ENCODE peak calls at places on chromosome 1, in eight cellular contexts. One of them, this sample, is unnamed.

GRCh38 chr1:230909974-230910754 is 41.8 kb upstream of the C1orf198 start:
- DNase-seq in fibroblast of villous mesenchyme: no peak
- DNase-seq in heart right ventricle: peak
- DNase-seq in foreskin fibroblast: no peak
- DNase-seq in esophagus squamous epithelium: no peak
- DNase-seq in choroid plexus epithelial cell: no peak
- DNase-seq in fibroblast of pulmonary artery: no peak
- DNase-seq in lower leg skin: no peak
- DNase-seq in this sample: no peak

GRCh38 chr1:55669308-55669707 is 454.1 kb upstream of the USP24 start:
- DNase-seq in heart right ventricle: no peak
- DNase-seq in esophagus squamous epithelium: no peak
- DNase-seq in fibroblast of pulmonary artery: peak
- DNase-seq in choroid plexus epithelial cell: peak
- DNase-seq in foreskin fibroblast: peak
- DNase-seq in lower leg skin: peak
- DNase-seq in fibroblast of villous mesenchyme: peak
- DNase-seq in this sample: peak

GRCh38 chr1:78274814-78275213 is 216.0 kb upstream of the PTGFR start:
- DNase-seq in heart right ventricle: no peak
- DNase-seq in esophagus squamous epithelium: no peak
- DNase-seq in lower leg skin: no peak
- DNase-seq in fibroblast of pulmonary artery: peak
- DNase-seq in foreskin fibroblast: no peak
- DNase-seq in fibroblast of villous mesenchyme: peak
- DNase-seq in choroid plexus epithelial cell: peak
- DNase-seq in this sample: peak

GRCh38 chr1:156894711-156895407 is 1.3 kb downstream of the PEAR1 start:
- DNase-seq in choroid plexus epithelial cell: peak
- DNase-seq in heart right ventricle: peak
- DNase-seq in fibroblast of pulmonary artery: peak
- DNase-seq in fibroblast of villous mesenchyme: peak
- DNase-seq in esophagus squamous epithelium: no peak
- DNase-seq in foreskin fibroblast: no peak
- DNase-seq in lower leg skin: no peak
- DNase-seq in this sample: no peak

GRCh38 chr1:153470707-153471106 is 10.3 kb upstream of the S100A7 start:
- DNase-seq in lower leg skin: no peak
- DNase-seq in fibroblast of villous mesenchyme: no peak
- DNase-seq in fibroblast of pulmonary artery: peak
- DNase-seq in choroid plexus epithelial cell: no peak
- DNase-seq in foreskin fibroblast: no peak
- DNase-seq in esophagus squamous epithelium: no peak
- DNase-seq in heart right ventricle: no peak
- DNase-seq in this sample: no peak

GRCh38 chr1:109704173-109704572 is 7.9 kb upstream of the GSTM5 start:
- DNase-seq in esophagus squamous epithelium: no peak
- DNase-seq in fibroblast of pulmonary artery: no peak
- DNase-seq in lower leg skin: no peak
- DNase-seq in fibroblast of villous mesenchyme: no peak
- DNase-seq in heart right ventricle: no peak
- DNase-seq in foreskin fibroblast: no peak
- DNase-seq in choroid plexus epithelial cell: no peak
- DNase-seq in this sample: no peak

GRCh38 chr1:206717237-206717989 is 32.7 kb downstream of the MAPKAPK2 start:
- DNase-seq in heart right ventricle: no peak
- DNase-seq in fibroblast of villous mesenchyme: peak
- DNase-seq in esophagus squamous epithelium: no peak
- DNase-seq in choroid plexus epithelial cell: peak
- DNase-seq in fibroblast of pulmonary artery: peak
- DNase-seq in foreskin fibroblast: no peak
- DNase-seq in lower leg skin: no peak
- DNase-seq in this sample: no peak

GRCh38 chr1:156747737-156748669 is 3.5 kb downstream of the HDGF start:
- DNase-seq in fibroblast of pulmonary artery: no peak
- DNase-seq in heart right ventricle: no peak
- DNase-seq in lower leg skin: no peak
- DNase-seq in esophagus squamous epithelium: no peak
- DNase-seq in foreskin fibroblast: no peak
- DNase-seq in choroid plexus epithelial cell: no peak
- DNase-seq in fibroblast of villous mesenchyme: no peak
- DNase-seq in this sample: peak

GRCh38 chr1:115838805-115839705 is 1.9 kb downstream of the NHLH2 start:
- DNase-seq in esophagus squamous epithelium: no peak
- DNase-seq in fibroblast of pulmonary artery: no peak
- DNase-seq in choroid plexus epithelial cell: peak
- DNase-seq in lower leg skin: no peak
- DNase-seq in foreskin fibroblast: peak
- DNase-seq in fibroblast of villous mesenchyme: no peak
- DNase-seq in heart right ventricle: peak
- DNase-seq in this sample: peak

GRCh38 chr1:47742890-47743760 is 254.1 kb downstream of the TRABD2B start:
- DNase-seq in heart right ventricle: no peak
- DNase-seq in foreskin fibroblast: no peak
- DNase-seq in choroid plexus epithelial cell: no peak
- DNase-seq in fibroblast of villous mesenchyme: no peak
- DNase-seq in fibroblast of pulmonary artery: no peak
- DNase-seq in lower leg skin: no peak
- DNase-seq in esophagus squamous epithelium: no peak
- DNase-seq in this sample: no peak

GRCh38 chr1:47738560-47739182 is 258.5 kb downstream of the TRABD2B start:
- DNase-seq in fibroblast of pulmonary artery: peak
- DNase-seq in fibroblast of villous mesenchyme: peak
- DNase-seq in esophagus squamous epithelium: no peak
- DNase-seq in lower leg skin: no peak
- DNase-seq in choroid plexus epithelial cell: peak
- DNase-seq in foreskin fibroblast: peak
- DNase-seq in heart right ventricle: peak
- DNase-seq in this sample: peak
- TF ChIP-seq CTCF in fibroblast of pulmonary artery: peak
- TF ChIP-seq CTCF in fibroblast of villous mesenchyme: peak
- TF ChIP-seq CTCF in esophagus squamous epithelium: peak
- TF ChIP-seq CTCF in lower leg skin: no peak
- TF ChIP-seq CTCF in choroid plexus epithelial cell: peak
- TF ChIP-seq CTCF in foreskin fibroblast: peak
- TF ChIP-seq CTCF in heart right ventricle: peak
- TF ChIP-seq CTCF in this sample: peak

DNA sequence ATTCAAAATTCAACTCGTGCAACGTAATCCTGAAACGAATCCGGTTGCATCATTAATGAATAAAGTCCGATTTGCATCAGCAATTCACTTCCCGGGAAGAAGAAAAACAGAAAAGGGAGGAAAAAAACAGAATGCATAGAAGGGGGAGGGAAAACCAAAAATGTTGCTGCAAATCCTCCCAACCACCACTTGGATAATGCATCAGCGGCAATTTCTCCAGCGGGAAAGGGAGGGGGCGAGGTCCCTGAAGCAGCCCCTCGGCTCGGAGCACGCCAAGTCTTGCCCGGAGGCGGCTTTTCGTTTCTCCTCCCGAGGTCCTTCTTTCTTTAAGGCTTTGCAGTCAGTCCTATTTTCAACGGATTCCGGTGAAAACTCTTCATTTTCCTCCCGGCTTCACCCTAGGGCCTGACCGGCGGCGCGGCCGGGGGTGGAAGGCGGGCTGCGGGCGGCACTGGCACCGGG is 720 bp downstream of the CDC42BPA start:
- DNase-seq in fibroblast of villous mesenchyme: peak
- DNase-seq in lower leg skin: peak
- DNase-seq in esophagus squamous epithelium: no peak
- DNase-seq in heart right ventricle: peak
- DNase-seq in foreskin fibroblast: peak
- DNase-seq in fibroblast of pulmonary artery: peak
- DNase-seq in choroid plexus epithelial cell: peak
- DNase-seq in this sample: peak
- H3K4me3 ChIP-seq in fibroblast of villous mesenchyme: peak
- H3K4me3 ChIP-seq in lower leg skin: peak
- H3K4me3 ChIP-seq in esophagus squamous epithelium: peak
- H3K4me3 ChIP-seq in heart right ventricle: peak
- H3K4me3 ChIP-seq in foreskin fibroblast: peak
- H3K4me3 ChIP-seq in fibroblast of pulmonary artery: peak
- H3K4me3 ChIP-seq in choroid plexus epithelial cell: peak
- H3K4me3 ChIP-seq in this sample: peak

DNA sequence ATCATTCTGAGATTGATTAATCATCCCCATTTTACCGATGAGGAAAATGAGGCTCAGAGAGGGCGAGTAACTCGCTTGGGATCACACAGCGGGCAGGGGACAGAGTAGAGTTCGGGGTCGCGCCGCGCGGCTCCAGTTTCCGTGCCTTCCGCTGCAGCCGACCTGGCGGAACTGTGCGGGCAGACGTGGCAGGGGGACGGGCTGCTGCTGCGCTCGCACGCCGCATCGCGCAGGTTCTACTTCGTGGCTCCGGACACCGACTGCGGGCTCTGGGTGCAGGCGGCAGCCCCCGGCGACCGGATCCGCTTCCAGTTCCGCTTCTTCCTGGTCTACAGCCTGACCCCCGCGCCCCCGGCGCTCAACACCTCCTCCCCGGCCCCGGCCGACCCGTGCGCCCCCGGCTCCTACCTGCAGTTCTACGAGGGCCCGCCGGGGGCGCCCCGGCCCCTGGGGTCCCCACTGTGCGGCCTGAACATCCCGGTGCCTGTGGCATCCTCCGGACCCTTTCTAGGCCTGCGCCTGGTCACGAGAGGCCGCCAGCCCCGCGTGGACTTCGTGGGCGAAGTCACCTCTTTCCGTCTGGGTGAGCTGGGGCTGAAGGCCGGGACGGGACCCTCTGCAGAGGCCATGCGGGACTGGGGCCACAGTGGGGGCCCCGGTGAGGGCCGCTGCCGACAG is 2.3 kb downstream of the LDLRAD2 start:
- DNase-seq in lower leg skin: no peak
- DNase-seq in heart right ventricle: no peak
- DNase-seq in esophagus squamous epithelium: no peak
- DNase-seq in fibroblast of pulmonary artery: no peak
- DNase-seq in fibroblast of villous mesenchyme: peak
- DNase-seq in foreskin fibroblast: no peak
- DNase-seq in choroid plexus epithelial cell: no peak
- DNase-seq in this sample: no peak
- TF ChIP-seq CTCF in lower leg skin: no peak
- TF ChIP-seq CTCF in heart right ventricle: peak
- TF ChIP-seq CTCF in esophagus squamous epithelium: no peak
- TF ChIP-seq CTCF in fibroblast of pulmonary artery: peak
- TF ChIP-seq CTCF in fibroblast of villous mesenchyme: peak
- TF ChIP-seq CTCF in foreskin fibroblast: peak
- TF ChIP-seq CTCF in choroid plexus epithelial cell: peak
- TF ChIP-seq CTCF in this sample: peak

DNA sequence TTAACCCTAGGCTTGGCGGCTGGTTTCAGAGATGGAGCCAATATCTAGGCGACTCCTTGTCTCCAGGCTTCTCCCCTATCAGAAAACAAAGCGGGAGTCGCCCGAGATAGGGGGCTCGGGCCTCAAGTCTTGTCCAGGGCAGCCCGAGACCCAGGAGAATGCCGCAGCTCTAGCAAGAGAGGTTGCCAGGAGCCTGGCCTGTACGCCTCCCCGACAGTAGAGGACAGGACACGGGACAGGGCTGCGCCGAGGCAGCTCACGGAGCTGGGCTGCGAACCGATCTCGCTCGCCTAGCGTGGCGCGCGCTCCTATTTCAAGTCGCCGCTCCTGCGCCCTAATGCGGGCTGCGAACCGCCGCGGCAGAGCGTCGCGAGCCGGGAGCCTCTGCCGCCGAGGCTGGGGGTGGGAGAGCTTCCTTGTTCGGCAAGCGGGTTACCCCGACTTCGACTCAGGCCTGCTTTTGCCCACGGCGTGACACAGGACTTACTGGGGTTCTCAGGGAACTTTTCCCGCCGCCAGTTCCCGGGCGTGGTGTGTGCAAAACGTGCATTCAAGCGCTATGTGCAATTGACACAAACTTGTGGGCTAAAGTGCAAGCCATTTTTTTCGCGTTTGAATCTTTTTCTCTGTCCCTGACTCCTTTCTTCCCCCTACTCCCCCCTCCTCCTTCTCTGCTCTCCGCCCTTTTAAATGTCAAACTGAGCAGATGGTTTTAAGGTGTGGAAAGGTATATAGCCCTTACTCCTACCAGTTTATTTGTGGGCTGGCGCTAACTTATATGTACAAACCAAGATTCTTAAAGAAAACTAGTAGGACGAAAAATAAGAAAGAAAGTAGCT is 2.4 kb upstream of the PROX1 start:
- DNase-seq in lower leg skin: no peak
- DNase-seq in heart right ventricle: no peak
- DNase-seq in esophagus squamous epithelium: no peak
- DNase-seq in fibroblast of villous mesenchyme: no peak
- DNase-seq in foreskin fibroblast: no peak
- DNase-seq in fibroblast of pulmonary artery: no peak
- DNase-seq in choroid plexus epithelial cell: no peak
- DNase-seq in this sample: no peak
- H3K4me3 ChIP-seq in lower leg skin: no peak
- H3K4me3 ChIP-seq in heart right ventricle: peak
- H3K4me3 ChIP-seq in esophagus squamous epithelium: peak
- H3K4me3 ChIP-seq in fibroblast of villous mesenchyme: no peak
- H3K4me3 ChIP-seq in foreskin fibroblast: no peak
- H3K4me3 ChIP-seq in fibroblast of pulmonary artery: no peak
- H3K4me3 ChIP-seq in choroid plexus epithelial cell: no peak
- H3K4me3 ChIP-seq in this sample: no peak